ENCODE peak calls at places on chromosome 1, in ten cellular contexts. W is stimulated activated CD8-positive, alpha-beta memory T cell treated with anti-CD3 and anti-CD28 coated beads, Interleukin-4, amount 100 ng/mL, for 48 hours; P is lower leg skin; N is GM23338; K is M059J; J is stimulated activated CD4-positive, alpha-beta T cell treated with anti-CD3 and anti-CD28 coated beads, Interleukin-4, amount 100 ng/mL, for 24 hours; U is NCI-H1105 treated with DMSO at 0.1 percent for 48 hours; C is heart left ventricle; D is left ventricle myocardium inferior; R is upper lobe of left lung. F is an unnamed sample.

GRCh38 chr1:10629091-10629815 is 154.5 kb downstream of the PEX14 start:
- DNase-seq in W (no peak), P (no peak), N (no peak), K (no peak), J (no peak), U (no peak), C (peak; percentile 47), D (no peak), R (peak; percentile 19), F (peak; percentile 39)

GRCh38 chr1:86972262-86972661 is 57.8 kb downstream of the HS2ST1 start:
- DNase-seq in W (no peak), P (no peak), N (no peak), K (no peak), J (no peak), U (peak; percentile 90), C (no peak), D (no peak), R (no peak), F (peak; percentile 38)

GRCh38 chr1:243855616-243856318 is 5.7 kb upstream of the AKT3 start:
- DNase-seq in W (no peak), P (no peak), N (peak; percentile 47), K (no peak), J (no peak), U (no peak), C (no peak), D (no peak), R (no peak), F (no peak)

GRCh38 chr1:240044620-240045019 is 47.1 kb upstream of the FMN2 start:
- DNase-seq in W (no peak), P (no peak), N (no peak), K (peak; percentile 30), J (no peak), U (no peak), C (no peak), D (no peak), R (no peak), F (no peak)

GRCh38 chr1:11944358-11944981 is 10.0 kb downstream of the PLOD1 start:
- DNase-seq in W (no peak), P (no peak), N (peak; percentile 57), K (no peak), J (no peak), U (peak; percentile 71), C (no peak), D (no peak), R (no peak), F (no peak)

GRCh38 chr1:169271094-169271493 is 96.5 kb downstream of the NME7 start:
- DNase-seq in W (no peak), P (no peak), N (peak; percentile 28), K (no peak), J (no peak), U (no peak), C (no peak), D (no peak), R (no peak), F (no peak)

GRCh38 chr1:58768971-58769808 is 14.7 kb downstream of the JUN start:
- DNase-seq in W (peak; percentile 82), P (peak; percentile 98), N (peak; percentile 95), K (peak; percentile 75), J (peak; percentile 50), U (peak; percentile 26), C (peak; percentile 86), D (peak; percentile 83), R (peak; percentile 72), F (peak; percentile 93)

GRCh38 chr1:64242895-64243756 is 39.7 kb downstream of the UBE2U start:
- DNase-seq in W (no peak), P (no peak), N (peak; percentile 66), K (peak; percentile 58), J (no peak), U (peak; percentile 59), C (no peak), D (no peak), R (no peak), F (no peak)

GRCh38 chr1:6614019-6614952 is 755 bp downstream of the PHF13 start:
- DNase-seq in W (peak; percentile 73), P (no peak), N (peak; percentile 68), K (peak; percentile 40), J (peak; percentile 56), U (no peak), C (peak; percentile 76), D (peak; percentile 63), R (peak; percentile 66), F (peak; percentile 67)

GRCh38 chr1:182725264-182725965 is 41.0 kb upstream of the RGS8 start:
- DNase-seq in W (no peak), P (no peak), N (no peak), K (no peak), J (no peak), U (no peak), C (no peak), D (peak; percentile 26), R (no peak), F (no peak)

GRCh38 chr1:151510020-151510405 is 1.2 kb upstream of the CGN start:
- DNase-seq in W (no peak), P (no peak), N (peak; percentile 83), K (no peak), J (no peak), U (no peak), C (no peak), D (no peak), R (no peak), F (no peak)

GRCh38 chr1:110035236-110035752 is 870 bp downstream of the STRIP1 start:
- DNase-seq in W (no peak), P (no peak), N (peak; percentile 72), K (peak; percentile 37), J (no peak), U (peak; percentile 28), C (no peak), D (no peak), R (no peak), F (no peak)

GRCh38 chr1:79161077-79161476 is 154.5 kb upstream of the ADGRL4 start:
- DNase-seq in W (no peak), P (no peak), N (no peak), K (peak; percentile 20), J (no peak), U (no peak), C (no peak), D (no peak), R (no peak), F (no peak)

GRCh38 chr1:32981003-32981909 is 16.6 kb upstream of the RNF19B start:
- DNase-seq in W (peak; percentile 77), P (no peak), N (peak; percentile 45), K (peak; percentile 98), J (peak; percentile 76), U (no peak), C (no peak), D (no peak), R (peak; percentile 87), F (peak; percentile 69)

GRCh38 chr1:153748903-153749302 is 21.1 kb downstream of the INTS3 start:
- DNase-seq in W (no peak), P (no peak), N (no peak), K (no peak), J (no peak), U (no peak), C (no peak), D (no peak), R (no peak), F (no peak)

GRCh38 chr1:40162791-40163441 is 1.7 kb downstream of the RLF start:
- DNase-seq in W (no peak), P (no peak), N (peak; percentile 21), K (peak; percentile 59), J (peak; percentile 11), U (no peak), C (no peak), D (no peak), R (no peak), F (no peak)

GRCh38 chr1:26597629-26598039 is 68.1 kb downstream of the RPS6KA1 start:
- DNase-seq in W (no peak), P (no peak), N (peak; percentile 79), K (peak; percentile 61), J (no peak), U (peak; percentile 63), C (no peak), D (no peak), R (no peak), F (no peak)

GRCh38 chr1:52554756-52555155 is 1.9 kb upstream of the TUT4 start:
- DNase-seq in W (no peak), P (no peak), N (peak; percentile 30), K (no peak), J (no peak), U (peak; percentile 8), C (no peak), D (no peak), R (no peak), F (no peak)

GRCh38 chr1:34163792-34164509 is 1.1 kb downstream of the CSMD2 start:
- DNase-seq in W (no peak), P (no peak), N (peak; percentile 72), K (peak; percentile 38), J (no peak), U (peak; percentile 29), C (no peak), D (no peak), R (no peak), F (peak; percentile 48)

GRCh38 chr1:36882536-36883285 is 151.6 kb downstream of the GRIK3 start:
- DNase-seq in W (no peak), P (peak; percentile 70), N (no peak), K (no peak), J (no peak), U (no peak), C (no peak), D (no peak), R (no peak), F (no peak)

GRCh38 chr1:187237542-187237941 is 408.8 kb downstream of the PLA2G4A start:
- DNase-seq in W (no peak), P (no peak), N (no peak), K (no peak), J (no peak), U (no peak), C (no peak), D (no peak), R (no peak), F (no peak)

GRCh38 chr1:58060548-58061170 is 485.9 kb downstream of the OMA1 start:
- DNase-seq in W (no peak), P (no peak), N (no peak), K (no peak), J (no peak), U (no peak), C (no peak), D (no peak), R (no peak), F (peak; percentile 19)

GRCh38 chr1:172938676-172939075 is 112.1 kb downstream of the TNFSF18 start:
- DNase-seq in W (no peak), P (no peak), N (no peak), K (peak; percentile 59), J (no peak), U (no peak), C (no peak), D (no peak), R (no peak), F (no peak)

GRCh38 chr1:221078260-221078965 is 199.2 kb downstream of the HLX start:
- DNase-seq in W (no peak), P (no peak), N (no peak), K (peak; percentile 56), J (no peak), U (no peak), C (no peak), D (no peak), R (no peak), F (no peak)

GRCh38 chr1:2539312-2539907 is 9.3 kb upstream of the HES5 start:
- DNase-seq in W (peak; percentile 74), P (no peak), N (peak; percentile 74), K (no peak), J (peak; percentile 48), U (no peak), C (no peak), D (no peak), R (no peak), F (no peak)

GRCh38 chr1:23483327-23484252 is at the start of gene ASAP3:
- DNase-seq in W (no peak), P (peak; percentile 88), N (peak; percentile 87), K (peak; percentile 51), J (peak; percentile 7), U (peak; percentile 26), C (peak; percentile 72), D (peak; percentile 60), R (peak; percentile 31), F (peak; percentile 86)

GRCh38 chr1:228937851-228938247 is 202.6 kb downstream of the RHOU start:
- DNase-seq in W (no peak), P (peak; percentile 65), N (peak; percentile 3), K (peak; percentile 33), J (no peak), U (no peak), C (no peak), D (peak; percentile 35), R (no peak), F (peak; percentile 66)

GRCh38 chr1:10626011-10626731 is 151.4 kb downstream of the PEX14 start:
- DNase-seq in W (no peak), P (peak; percentile 76), N (no peak), K (no peak), J (no peak), U (no peak), C (peak; percentile 32), D (no peak), R (peak; percentile 14), F (no peak)